ENCODE peak calls at places on chromosomes 3 and 15, in six cellular contexts. One of them, this sample, is unnamed.
A peak's percentile ranks its signal among the peaks of the same experiment; 100 is the strongest.

GRCh38 chr3:25957026-25957425 is 167.1 kb downstream of the OXSM start:
- DNase-seq in neuronal stem cell: no peak
- DNase-seq in H9: no peak
- DNase-seq in trophoblast cell: peak; percentile 69
- DNase-seq in H1: no peak
- DNase-seq in IMR-90: no peak
- DNase-seq in this sample: no peak

GRCh38 chr3:123085293-123085949 is 18.6 kb downstream of the PDIA5 start:
- DNase-seq in H1: no peak
- DNase-seq in H9: no peak
- DNase-seq in IMR-90: no peak
- DNase-seq in trophoblast cell: no peak
- DNase-seq in neuronal stem cell: no peak
- DNase-seq in this sample: peak; percentile 60

GRCh38 chr3:112460519-112460918 is 38.8 kb downstream of the BTLA start:
- DNase-seq in IMR-90: no peak
- DNase-seq in trophoblast cell: no peak
- DNase-seq in neuronal stem cell: no peak
- DNase-seq in H1: no peak
- DNase-seq in H9: no peak
- DNase-seq in this sample: no peak

GRCh38 chr15:58039260-58040035 is 26.1 kb downstream of the ALDH1A2 start:
- DNase-seq in H1: no peak
- DNase-seq in neuronal stem cell: no peak
- DNase-seq in trophoblast cell: no peak
- DNase-seq in H9: no peak
- DNase-seq in IMR-90: no peak
- DNase-seq in this sample: no peak

GRCh38 chr3:81277853-81278252 is 483.6 kb downstream of the GBE1 start:
- DNase-seq in neuronal stem cell: no peak
- DNase-seq in H9: no peak
- DNase-seq in IMR-90: peak; percentile 4
- DNase-seq in H1: no peak
- DNase-seq in trophoblast cell: no peak
- DNase-seq in this sample: no peak

GRCh38 chr15:50137893-50138292 is 18.9 kb upstream of the ATP8B4 start:
- DNase-seq in H1: no peak
- DNase-seq in H9: no peak
- DNase-seq in IMR-90: peak; percentile 27
- DNase-seq in neuronal stem cell: no peak
- DNase-seq in trophoblast cell: peak; percentile 74
- DNase-seq in this sample: no peak

GRCh38 chr15:74133071-74133702 is 2.8 kb downstream of the ISLR2 start:
- DNase-seq in trophoblast cell: no peak
- DNase-seq in H9: peak; percentile 60
- DNase-seq in H1: no peak
- DNase-seq in IMR-90: no peak
- DNase-seq in neuronal stem cell: no peak
- DNase-seq in this sample: no peak

GRCh38 chr15:29805043-29805707 is 17.1 kb downstream of the TJP1 start:
- DNase-seq in neuronal stem cell: no peak
- DNase-seq in trophoblast cell: no peak
- DNase-seq in H1: no peak
- DNase-seq in H9: no peak
- DNase-seq in IMR-90: peak; percentile 87
- DNase-seq in this sample: peak; percentile 71

GRCh38 chr15:67064607-67065530 is 533 bp upstream of the SMAD3 start:
- DNase-seq in neuronal stem cell: peak; percentile 71
- DNase-seq in IMR-90: no peak
- DNase-seq in H1: no peak
- DNase-seq in trophoblast cell: peak; percentile 49
- DNase-seq in H9: peak; percentile 68
- DNase-seq in this sample: peak; percentile 76

GRCh38 chr3:10775828-10776227 is 40.2 kb upstream of the SLC6A11 start:
- DNase-seq in H9: no peak
- DNase-seq in trophoblast cell: no peak
- DNase-seq in IMR-90: no peak
- DNase-seq in H1: no peak
- DNase-seq in neuronal stem cell: no peak
- DNase-seq in this sample: no peak

GRCh38 chr3:43998374-43998840 is 243.3 kb upstream of the TOPAZ1 start:
- DNase-seq in trophoblast cell: no peak
- DNase-seq in H1: no peak
- DNase-seq in IMR-90: no peak
- DNase-seq in H9: peak; percentile 56
- DNase-seq in neuronal stem cell: no peak
- DNase-seq in this sample: peak; percentile 10

GRCh38 chr15:64781299-64781698 is 5.9 kb upstream of the RBPMS2 start:
- DNase-seq in H1: no peak
- DNase-seq in H9: no peak
- DNase-seq in neuronal stem cell: no peak
- DNase-seq in IMR-90: no peak
- DNase-seq in trophoblast cell: no peak
- DNase-seq in this sample: no peak

GRCh38 chr3:44942202-44942921 is 33.6 kb downstream of the ZDHHC3 start:
- DNase-seq in neuronal stem cell: no peak
- DNase-seq in IMR-90: peak; percentile 79
- DNase-seq in H9: no peak
- DNase-seq in trophoblast cell: no peak
- DNase-seq in H1: no peak
- DNase-seq in this sample: peak; percentile 43

GRCh38 chr3:113615976-113616375 is 80.5 kb downstream of the USF3 start:
- DNase-seq in H1: no peak
- DNase-seq in H9: no peak
- DNase-seq in trophoblast cell: no peak
- DNase-seq in neuronal stem cell: no peak
- DNase-seq in IMR-90: no peak
- DNase-seq in this sample: no peak

GRCh38 chr3:76065975-76066374 is 280.6 kb upstream of the ZNF717 start:
- DNase-seq in trophoblast cell: no peak
- DNase-seq in IMR-90: peak; percentile 30
- DNase-seq in neuronal stem cell: no peak
- DNase-seq in H1: no peak
- DNase-seq in H9: no peak
- DNase-seq in this sample: no peak

GRCh38 chr3:191210032-191210431 is 11.0 kb downstream of the OSTN start:
- DNase-seq in H9: no peak
- DNase-seq in neuronal stem cell: no peak
- DNase-seq in IMR-90: no peak
- DNase-seq in trophoblast cell: no peak
- DNase-seq in H1: no peak
- DNase-seq in this sample: no peak

GRCh38 chr15:38930851-38931572 is 366.4 kb upstream of the RASGRP1 start:
- DNase-seq in H9: no peak
- DNase-seq in neuronal stem cell: no peak
- DNase-seq in trophoblast cell: peak; percentile 64
- DNase-seq in H1: no peak
- DNase-seq in IMR-90: peak; percentile 58
- DNase-seq in this sample: peak; percentile 8

GRCh38 chr15:90553248-90553745 is 23.6 kb downstream of the CRTC3 start:
- DNase-seq in neuronal stem cell: no peak
- DNase-seq in IMR-90: peak; percentile 91
- DNase-seq in H9: no peak
- DNase-seq in trophoblast cell: no peak
- DNase-seq in H1: no peak
- DNase-seq in this sample: peak; percentile 38

GRCh38 chr15:56918046-56918906 is at the start of gene TCF12:
- DNase-seq in trophoblast cell: peak; percentile 96
- DNase-seq in neuronal stem cell: peak; percentile 97
- DNase-seq in H1: peak; percentile 89
- DNase-seq in IMR-90: peak; percentile 95
- DNase-seq in H9: peak; percentile 95
- DNase-seq in this sample: peak; percentile 97

GRCh38 chr3:99817437-99818240 is at the start of gene CMSS1:
- DNase-seq in IMR-90: peak; percentile 90
- DNase-seq in H1: peak; percentile 58
- DNase-seq in trophoblast cell: peak; percentile 96
- DNase-seq in H9: peak; percentile 90
- DNase-seq in neuronal stem cell: peak; percentile 90
- DNase-seq in this sample: peak; percentile 96

GRCh38 chr3:99562138-99562537 is 76.3 kb upstream of the COL8A1 start:
- DNase-seq in H1: no peak
- DNase-seq in IMR-90: peak; percentile 69
- DNase-seq in neuronal stem cell: peak; percentile 23
- DNase-seq in H9: peak; percentile 38
- DNase-seq in trophoblast cell: peak; percentile 30
- DNase-seq in this sample: peak; percentile 57

GRCh38 chr15:56371495-56372147 is 6.4 kb downstream of the TEX9 start:
- DNase-seq in trophoblast cell: no peak
- DNase-seq in H9: no peak
- DNase-seq in H1: no peak
- DNase-seq in neuronal stem cell: no peak
- DNase-seq in IMR-90: no peak
- DNase-seq in this sample: no peak

GRCh38 chr3:72127843-72128242 is 342.9 kb upstream of the PROK2 start:
- DNase-seq in H1: no peak
- DNase-seq in neuronal stem cell: no peak
- DNase-seq in IMR-90: peak; percentile 25
- DNase-seq in trophoblast cell: peak; percentile 18
- DNase-seq in H9: no peak
- DNase-seq in this sample: no peak

GRCh38 chr15:56795400-56795983 is 62.2 kb upstream of the ZNF280D start:
- DNase-seq in H1: no peak
- DNase-seq in neuronal stem cell: no peak
- DNase-seq in IMR-90: no peak
- DNase-seq in trophoblast cell: no peak
- DNase-seq in H9: no peak
- DNase-seq in this sample: no peak

GRCh38 chr3:157513585-157513984 is 10.4 kb upstream of the VEPH1 start:
- DNase-seq in neuronal stem cell: no peak
- DNase-seq in IMR-90: no peak
- DNase-seq in H1: no peak
- DNase-seq in trophoblast cell: no peak
- DNase-seq in H9: no peak
- DNase-seq in this sample: no peak

GRCh38 chr15:94494732-94495131 is 263.4 kb downstream of the MCTP2 start:
- DNase-seq in H1: no peak
- DNase-seq in H9: no peak
- DNase-seq in trophoblast cell: no peak
- DNase-seq in neuronal stem cell: no peak
- DNase-seq in IMR-90: no peak
- DNase-seq in this sample: no peak

GRCh38 chr3:177524742-177525141 is 327.5 kb upstream of the TBL1XR1 start:
- DNase-seq in H1: no peak
- DNase-seq in trophoblast cell: no peak
- DNase-seq in IMR-90: no peak
- DNase-seq in H9: no peak
- DNase-seq in neuronal stem cell: no peak
- DNase-seq in this sample: no peak

GRCh38 chr3:172648736-172649135 is 62.1 kb downstream of the NCEH1 start:
- DNase-seq in H1: no peak
- DNase-seq in neuronal stem cell: no peak
- DNase-seq in H9: no peak
- DNase-seq in trophoblast cell: peak; percentile 53
- DNase-seq in IMR-90: peak; percentile 76
- DNase-seq in this sample: peak; percentile 75

GRCh38 chr3:73568371-73568862 is 56.3 kb downstream of the PDZRN3 start:
- DNase-seq in trophoblast cell: peak; percentile 14
- DNase-seq in H1: no peak
- DNase-seq in neuronal stem cell: no peak
- DNase-seq in H9: no peak
- DNase-seq in IMR-90: no peak
- DNase-seq in this sample: no peak

GRCh38 chr3:195860456-195860855 is 47.9 kb downstream of the TNK2 start:
- DNase-seq in H9: no peak
- DNase-seq in neuronal stem cell: no peak
- DNase-seq in H1: no peak
- DNase-seq in trophoblast cell: no peak
- DNase-seq in IMR-90: no peak
- DNase-seq in this sample: no peak

GRCh38 chr3:195865752-195866151 is 42.6 kb downstream of the TNK2 start:
- DNase-seq in IMR-90: no peak
- DNase-seq in neuronal stem cell: no peak
- DNase-seq in H9: no peak
- DNase-seq in trophoblast cell: no peak
- DNase-seq in H1: no peak
- DNase-seq in this sample: no peak

GRCh38 chr3:195859846-195860411 is 48.2 kb upstream of the MUC4 start:
- DNase-seq in H9: no peak
- DNase-seq in trophoblast cell: no peak
- DNase-seq in neuronal stem cell: no peak
- DNase-seq in IMR-90: no peak
- DNase-seq in H1: no peak
- DNase-seq in this sample: no peak

GRCh38 chr3:195866686-195867511 is 41.5 kb downstream of the TNK2 start:
- DNase-seq in H1: no peak
- DNase-seq in H9: no peak
- DNase-seq in trophoblast cell: no peak
- DNase-seq in neuronal stem cell: no peak
- DNase-seq in IMR-90: no peak
- DNase-seq in this sample: no peak

GRCh38 chr3:195863121-195864061 is 45.0 kb downstream of the TNK2 start:
- DNase-seq in IMR-90: peak; percentile 89
- DNase-seq in trophoblast cell: peak; percentile 93
- DNase-seq in H1: peak; percentile 63
- DNase-seq in H9: peak; percentile 90
- DNase-seq in neuronal stem cell: peak; percentile 62
- DNase-seq in this sample: peak; percentile 87
- H3K18ac ChIP-seq in IMR-90: no peak overlapping the region
- H3K18ac ChIP-seq in trophoblast cell: no peak overlapping the region
- H3K18ac ChIP-seq in H1: no peak overlapping the region
- H3K18ac ChIP-seq in H9: no peak overlapping the region
- H3K18ac ChIP-seq in neuronal stem cell: peak overlapping the region; percentile 38
- H3K18ac ChIP-seq in this sample: no peak overlapping the region

DNA sequence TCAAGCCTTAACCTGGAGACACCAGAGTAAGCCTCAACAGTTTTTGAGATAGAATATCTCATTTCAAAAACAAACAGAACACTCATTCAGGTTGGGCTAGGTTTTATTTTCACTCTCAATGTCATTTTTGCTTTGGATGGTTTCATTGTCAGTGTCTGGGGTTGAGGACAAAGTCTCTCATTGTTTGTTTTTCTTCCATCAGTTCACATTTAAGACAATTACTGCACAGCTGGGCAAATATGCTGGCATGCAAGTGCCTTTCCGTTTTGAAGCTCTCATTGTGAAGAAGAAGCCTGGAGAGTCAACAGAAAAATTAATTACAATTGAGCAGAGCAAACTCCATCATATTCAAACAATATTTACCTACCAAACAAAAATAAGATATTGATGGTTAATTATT is 1050.0 kb downstream of the TBL1XR1 start:
- DNase-seq in H9: no peak
- DNase-seq in trophoblast cell: no peak
- DNase-seq in neuronal stem cell: no peak
- DNase-seq in H1: no peak
- DNase-seq in IMR-90: no peak
- DNase-seq in this sample: no peak
- H3K14ac ChIP-seq in H9: no peak overlapping the region
- H3K14ac ChIP-seq in trophoblast cell: no peak overlapping the region
- H3K14ac ChIP-seq in neuronal stem cell: no peak overlapping the region
- H3K14ac ChIP-seq in H1: no peak overlapping the region
- H3K14ac ChIP-seq in IMR-90: no peak overlapping the region
- H3K14ac ChIP-seq in this sample: no peak overlapping the region

GRCh38 chr3:27532426-27532825 is 48.2 kb upstream of the SLC4A7 start:
- DNase-seq in IMR-90: no peak
- DNase-seq in neuronal stem cell: no peak
- DNase-seq in H1: no peak
- DNase-seq in trophoblast cell: peak; percentile 63
- DNase-seq in H9: no peak
- DNase-seq in this sample: no peak
- H3K4ac ChIP-seq in IMR-90: peak overlapping the region; percentile 84
- H3K4ac ChIP-seq in neuronal stem cell: no peak overlapping the region
- H3K4ac ChIP-seq in H1: peak overlapping the region; percentile 99
- H3K4ac ChIP-seq in trophoblast cell: no peak overlapping the region
- H3K4ac ChIP-seq in H9: no peak overlapping the region
- H3K4ac ChIP-seq in this sample: peak overlapping the region; percentile 21

GRCh38 chr15:88913017-88913849 is at the start of gene MFGE8:
- DNase-seq in trophoblast cell: peak; percentile 47
- DNase-seq in H1: peak; percentile 71
- DNase-seq in neuronal stem cell: peak; percentile 85
- DNase-seq in H9: peak; percentile 92
- DNase-seq in IMR-90: peak; percentile 72
- DNase-seq in this sample: peak; percentile 73
- H3K18ac ChIP-seq in trophoblast cell: peak within 1 kb of the TSS; percentile 87
- H3K18ac ChIP-seq in H1: peak within 1 kb of the TSS; percentile 71
- H3K18ac ChIP-seq in neuronal stem cell: peak within 1 kb of the TSS; percentile 85
- H3K18ac ChIP-seq in H9: peak within 1 kb of the TSS; percentile 21
- H3K18ac ChIP-seq in IMR-90: peak within 1 kb of the TSS; percentile 85
- H3K18ac ChIP-seq in this sample: peak within 1 kb of the TSS; percentile 91

This sample was measured in mesenchymal stem cell.